ENCODE peak calls at places on chromosome 21, in six cellular contexts. B, O, L, G, I and S are unnamed samples.

GRCh38 chr21:42040411-42041180 is 30.4 kb upstream of the ZBTB21 start:
- DNase-seq in G (no peak), O (no peak), I (no peak), B (no peak), L (no peak), S (no peak)

GRCh38 chr21:30434033-30434631 is 4.1 kb downstream of the KRTAP13-4 start:
- DNase-seq in B (peak; percentile 56), L (peak; percentile 26), O (no peak), I (peak; percentile 53), G (peak; percentile 86), S (no peak)

GRCh38 chr21:26117324-26117971 is 53.1 kb downstream of the APP start:
- DNase-seq in I (no peak), G (no peak), B (no peak), O (no peak), L (no peak), S (no peak)

GRCh38 chr21:43369124-43369523 is 57.8 kb downstream of the SIK1 start:
- DNase-seq in B (no peak), O (no peak), G (no peak), L (no peak), I (no peak), S (no peak)

GRCh38 chr21:9837946-9838801 is 683.2 kb upstream of the TPTE start:
- DNase-seq in O (no peak), I (no peak), G (no peak), L (no peak), B (no peak), S (no peak)

GRCh38 chr21:26961704-26962103 is 5.2 kb downstream of the ADAMTS5 start:
- DNase-seq in B (peak; percentile 32), G (peak; percentile 83), I (no peak), L (no peak), O (no peak), S (no peak)

GRCh38 chr21:26945916-26946315 is 21.0 kb downstream of the ADAMTS5 start:
- DNase-seq in G (peak; percentile 21), L (no peak), B (no peak), I (peak; percentile 37), O (peak; percentile 36), S (no peak)

GRCh38 chr21:33815153-33815707 is 100.4 kb downstream of the ATP5PO start:
- DNase-seq in L (no peak), G (no peak), B (no peak), O (peak; percentile 38), I (no peak), S (no peak)

GRCh38 chr21:15005391-15005790 is 59.4 kb downstream of the NRIP1 start:
- DNase-seq in L (no peak), I (peak; percentile 44), O (no peak), G (peak; percentile 88), B (peak; percentile 26), S (no peak)

GRCh38 chr21:34357889-34358288 is 5.9 kb upstream of the KCNE2 start:
- DNase-seq in B (no peak), L (no peak), I (no peak), G (no peak), O (no peak), S (no peak)

GRCh38 chr21:25767921-25768320 is 33.1 kb downstream of the GABPA start:
- DNase-seq in O (no peak), B (no peak), I (no peak), G (no peak), L (no peak), S (no peak)

GRCh38 chr21:36297938-36298572 is 21.9 kb upstream of the MORC3 start:
- DNase-seq in O (peak; percentile 66), G (no peak), L (peak; percentile 56), I (no peak), B (no peak), S (peak; percentile 68)

GRCh38 chr21:39867198-39867650 is at the start of gene PCP4:
- DNase-seq in O (no peak), I (peak; percentile 78), G (peak; percentile 96), L (peak; percentile 48), B (peak; percentile 93), S (no peak)

GRCh38 chr21:39529026-39529425 is 77.3 kb downstream of the SH3BGR start:
- DNase-seq in L (no peak), G (no peak), B (peak; percentile 50), O (no peak), I (peak; percentile 49), S (no peak)

GRCh38 chr21:35020902-35021301 is 28.2 kb downstream of the RUNX1 start:
- DNase-seq in O (no peak), G (no peak), B (no peak), I (no peak), L (no peak), S (no peak)

GRCh38 chr21:43834146-43834905 is 30.7 kb upstream of the AGPAT3 start:
- DNase-seq in B (no peak), I (no peak), G (no peak), O (no peak), L (no peak), S (no peak)

GRCh38 chr21:27674037-27674436 is 707.1 kb upstream of the ADAMTS5 start:
- DNase-seq in O (no peak), G (no peak), B (no peak), L (no peak), I (no peak), S (no peak)

GRCh38 chr21:42145569-42146250 is 73.2 kb upstream of the ABCG1 start:
- DNase-seq in O (no peak), G (peak; percentile 81), B (peak; percentile 79), L (peak; percentile 59), I (peak; percentile 76), S (peak; percentile 55)

GRCh38 chr21:35226960-35227741 is 178.0 kb upstream of the RUNX1 start:
- DNase-seq in L (no peak), I (no peak), G (no peak), B (no peak), O (no peak), S (peak; percentile 13)

GRCh38 chr21:38802050-38803026 is 3.4 kb upstream of the ETS2 start:
- DNase-seq in O (no peak), B (no peak), L (no peak), G (no peak), I (no peak), S (no peak)

GRCh38 chr21:29233611-29234540 is 64.8 kb upstream of the BACH1 start:
- DNase-seq in L (no peak), I (no peak), B (peak; percentile 26), O (no peak), G (no peak), S (no peak)

GRCh38 chr21:46538851-46539666 is 65.8 kb downstream of the S100B start:
- DNase-seq in L (no peak), B (no peak), G (no peak), I (no peak), O (no peak), S (no peak)

GRCh38 chr21:35658242-35658641 is 402.1 kb downstream of the SETD4 start:
- DNase-seq in I (no peak), L (no peak), O (no peak), B (no peak), G (no peak), S (no peak)

GRCh38 chr21:36350282-36350910 is 30.4 kb downstream of the MORC3 start:
- DNase-seq in O (no peak), G (no peak), B (no peak), I (no peak), L (no peak), S (no peak)

GRCh38 chr21:44267655-44268142 is 6.0 kb upstream of the DNMT3L start:
- DNase-seq in L (no peak), O (no peak), I (no peak), G (peak; percentile 68), B (peak; percentile 38), S (peak; percentile 10)

GRCh38 chr21:25215698-25216384 is 391.4 kb downstream of the MRPL39 start:
- DNase-seq in O (no peak), L (no peak), B (no peak), G (no peak), I (no peak), S (no peak)

GRCh38 chr21:28325618-28326017 is 667.1 kb downstream of the LTN1 start:
- DNase-seq in G (peak; percentile 45), O (no peak), L (no peak), B (no peak), I (no peak), S (no peak)

GRCh38 chr21:39175154-39175553 is 8.1 kb downstream of the PSMG1 start:
- DNase-seq in I (peak; percentile 25), B (no peak), O (no peak), L (no peak), G (peak; percentile 34), S (no peak)

GRCh38 chr21:29287383-29287782 is 11.3 kb upstream of the BACH1 start:
- DNase-seq in G (no peak), B (no peak), O (no peak), I (no peak), L (no peak), S (no peak)

GRCh38 chr21:15557925-15558324 is 171.9 kb upstream of the USP25 start:
- DNase-seq in B (no peak), G (no peak), I (no peak), L (no peak), O (no peak), S (no peak)

GRCh38 chr21:22536511-22536910 is 1538.3 kb downstream of the NCAM2 start:
- DNase-seq in L (no peak), G (no peak), I (no peak), B (no peak), O (no peak), S (no peak)

GRCh38 chr21:36425286-36425685 is 40.1 kb downstream of the CHAF1B start:
- DNase-seq in O (no peak), G (no peak), B (no peak), I (no peak), L (no peak), S (no peak)

GRCh38 chr21:14116080-14116481 is 94.7 kb downstream of the LIPI start:
- DNase-seq in I (no peak), G (no peak), L (no peak), O (no peak), B (no peak), S (no peak)

GRCh38 chr21:32348604-32349332 is 44.0 kb downstream of the URB1 start:
- DNase-seq in I (no peak), B (no peak), G (no peak), L (no peak), O (no peak), S (no peak)
- H3K27ac ChIP-seq in I (no peak overlapping the region), B (no peak overlapping the region), G (no peak overlapping the region), L (peak overlapping the region; percentile 23), O (no peak overlapping the region), S (no peak overlapping the region)

GRCh38 chr21:17903029-17903806 is 84.1 kb upstream of the C21orf91 start:
- DNase-seq in L (no peak), I (peak; percentile 17), B (no peak), O (no peak), G (peak; percentile 39), S (no peak)
- TF ChIP-seq CTCF in L (no peak), I (no peak), B (peak; percentile 25), O (peak; percentile 27), G (peak; percentile 22), S (peak; percentile 69)

DNA sequence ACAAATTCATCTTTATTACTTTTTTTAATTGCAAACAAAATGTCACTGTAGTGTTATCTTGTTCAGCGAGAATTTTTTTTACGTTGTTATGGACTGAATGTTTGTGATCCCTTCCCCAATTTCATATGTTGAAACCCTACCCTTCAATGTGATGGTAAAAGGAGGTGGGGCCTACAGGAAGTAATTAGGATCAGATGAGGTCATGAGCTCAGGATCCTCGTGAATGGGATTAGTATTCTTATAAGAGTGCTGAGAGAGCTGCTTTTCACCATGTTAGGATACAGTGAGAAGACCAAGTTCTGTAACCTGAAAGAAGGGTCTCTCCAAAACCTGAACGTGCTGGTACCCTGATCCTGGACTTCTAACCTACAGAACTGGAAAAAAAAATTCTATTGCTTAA is 646.0 kb upstream of the TMPRSS15 start:
- DNase-seq in G (no peak), B (no peak), L (no peak), O (no peak), I (no peak), S (no peak)
- H3K27ac ChIP-seq in G (no peak overlapping the region), B (no peak overlapping the region), L (no peak overlapping the region), O (no peak overlapping the region), I (no peak overlapping the region), S (no peak overlapping the region)

GRCh38 chr21:45471229-45472052 is 66.5 kb downstream of the COL18A1 start:
- DNase-seq in O (no peak), I (no peak), L (no peak), G (no peak), B (no peak), S (no peak)
- TF ChIP-seq CTCF in O (no peak), I (no peak), L (no peak), G (no peak), B (no peak), S (no peak)